ENCODE peak calls at places on chromosomes 5 and 9, in six cellular contexts. K, W, Z, P, O and G are unnamed samples.

GRCh38 chr5:122144236-122144635 is 14.9 kb downstream of the ZNF474 start:
- DNase-seq in O (no peak), K (no peak), W (no peak), Z (no peak), P (no peak), G (peak; percentile 81)

GRCh38 chr5:151094054-151094858 is 13.4 kb upstream of the TNIP1 start:
- DNase-seq in Z (peak; percentile 43), K (no peak), P (no peak), O (no peak), W (peak; percentile 78), G (peak; percentile 61)

GRCh38 chr5:58156977-58157701 is 302.7 kb downstream of the PLK2 start:
- DNase-seq in K (peak; percentile 16), Z (peak; percentile 48), O (no peak), P (no peak), W (no peak), G (peak; percentile 85)

GRCh38 chr9:91117959-91118651 is 243.6 kb downstream of the AUH start:
- DNase-seq in K (peak; percentile 85), Z (peak; percentile 92), P (no peak), O (peak; percentile 70), W (no peak), G (peak; percentile 91)

GRCh38 chr5:154268073-154268472 is 77.5 kb downstream of the GALNT10 start:
- DNase-seq in Z (no peak), K (no peak), O (no peak), W (no peak), P (no peak), G (no peak)

GRCh38 chr9:126514037-126514821 is 99.5 kb upstream of the LMX1B start:
- DNase-seq in P (peak; percentile 52), O (peak; percentile 86), W (peak; percentile 76), K (peak; percentile 76), Z (peak; percentile 46), G (no peak)

GRCh38 chr5:17398439-17398838 is 99.6 kb upstream of the TAF11L2 start:
- DNase-seq in O (no peak), P (no peak), Z (peak; percentile 83), W (no peak), K (no peak), G (peak; percentile 82)

GRCh38 chr5:54883374-54884194 is 101.8 kb downstream of the ESM1 start:
- DNase-seq in W (no peak), P (no peak), O (peak; percentile 72), Z (peak; percentile 72), K (peak; percentile 26), G (peak; percentile 96)

GRCh38 chr9:94936411-94936810 is 209.9 kb downstream of the AOPEP start:
- DNase-seq in P (no peak), O (no peak), W (no peak), Z (peak; percentile 91), K (no peak), G (no peak)

GRCh38 chr5:35089688-35090314 is 42.1 kb upstream of the AGXT2 start:
- DNase-seq in O (peak; percentile 73), K (no peak), W (peak; percentile 63), P (peak; percentile 29), Z (peak; percentile 82), G (peak; percentile 75)

GRCh38 chr9:25703826-25704357 is 25.6 kb upstream of the TUSC1 start:
- DNase-seq in W (no peak), P (no peak), Z (peak; percentile 67), O (no peak), K (no peak), G (no peak)

GRCh38 chr5:67983251-67983941 is 232.2 kb upstream of the PIK3R1 start:
- DNase-seq in W (no peak), O (no peak), K (no peak), P (no peak), Z (peak; percentile 59), G (peak; percentile 61)

GRCh38 chr5:167671176-167671575 is 620.3 kb upstream of the WWC1 start:
- DNase-seq in P (no peak), K (no peak), O (no peak), W (no peak), Z (no peak), G (no peak)

GRCh38 chr5:73902327-73903051 is 276.5 kb downstream of the ARHGEF28 start:
- DNase-seq in K (no peak), Z (peak; percentile 80), W (no peak), O (no peak), P (no peak), G (peak; percentile 77)

GRCh38 chr5:32153723-32154122 is 20.4 kb downstream of the GOLPH3 start:
- DNase-seq in P (no peak), W (no peak), O (no peak), K (no peak), Z (peak; percentile 75), G (no peak)

GRCh38 chr9:107345327-107345726 is 62.2 kb downstream of the RAD23B start:
- DNase-seq in O (no peak), W (no peak), K (no peak), P (no peak), Z (peak; percentile 60), G (peak; percentile 42)

GRCh38 chr5:146390469-146390868 is 51.8 kb downstream of the POU4F3 start:
- DNase-seq in Z (no peak), O (peak; percentile 62), W (no peak), P (no peak), K (no peak), G (no peak)

GRCh38 chr9:103617046-103617445 is 477.1 kb upstream of the SMC2 start:
- DNase-seq in O (no peak), P (no peak), Z (no peak), W (no peak), K (no peak), G (no peak)

GRCh38 chr5:30765227-30765626 is 428.3 kb upstream of the CDH6 start:
- DNase-seq in P (no peak), K (no peak), O (no peak), Z (no peak), W (no peak), G (no peak)

GRCh38 chr5:167639213-167639612 is 652.2 kb upstream of the WWC1 start:
- DNase-seq in P (no peak), K (no peak), W (no peak), O (no peak), Z (peak; percentile 78), G (no peak)

GRCh38 chr5:119323630-119324000 is 32.2 kb upstream of the TNFAIP8 start:
- DNase-seq in K (no peak), W (no peak), P (no peak), Z (peak; percentile 45), O (no peak), G (peak; percentile 35)

GRCh38 chr5:11075010-11075860 is 314.2 kb upstream of the DAP start:
- DNase-seq in O (peak; percentile 39), K (no peak), Z (no peak), W (no peak), P (no peak), G (no peak)